ENCODE peak calls at places on chromosome 15, in seven cellular contexts. One of them, this sample, is unnamed.

GRCh38 chr15:70875001-70875782 is 17.0 kb downstream of the THAP10 start:
- DNase-seq in NB4: no peak
- DNase-seq in lower leg skin: no peak
- DNase-seq in uterus: no peak
- DNase-seq in IMR-90: peak
- DNase-seq in A549: no peak
- DNase-seq in transverse colon: no peak
- DNase-seq in this sample: no peak

GRCh38 chr15:29088666-29089065 is 181.0 kb downstream of the NSMCE3 start:
- DNase-seq in NB4: no peak
- DNase-seq in lower leg skin: no peak
- DNase-seq in uterus: no peak
- DNase-seq in IMR-90: no peak
- DNase-seq in A549: no peak
- DNase-seq in transverse colon: no peak
- DNase-seq in this sample: no peak

GRCh38 chr15:37088436-37088835 is 11.9 kb downstream of the MEIS2 start:
- DNase-seq in NB4: no peak
- DNase-seq in lower leg skin: no peak
- DNase-seq in uterus: no peak
- DNase-seq in IMR-90: peak
- DNase-seq in A549: no peak
- DNase-seq in transverse colon: no peak
- DNase-seq in this sample: no peak

GRCh38 chr15:56736308-56736707 is 3.0 kb upstream of the ZNF280D start:
- DNase-seq in NB4: no peak
- DNase-seq in lower leg skin: no peak
- DNase-seq in uterus: no peak
- DNase-seq in IMR-90: peak
- DNase-seq in A549: no peak
- DNase-seq in transverse colon: no peak
- DNase-seq in this sample: no peak

GRCh38 chr15:60649845-60650548 is 171.1 kb upstream of the ICE2 start:
- DNase-seq in NB4: no peak
- DNase-seq in lower leg skin: no peak
- DNase-seq in uterus: no peak
- DNase-seq in IMR-90: peak
- DNase-seq in A549: no peak
- DNase-seq in transverse colon: peak
- DNase-seq in this sample: no peak

GRCh38 chr15:89361451-89362202 is 27.0 kb upstream of the POLG start:
- DNase-seq in NB4: peak
- DNase-seq in lower leg skin: no peak
- DNase-seq in uterus: peak
- DNase-seq in IMR-90: peak
- DNase-seq in A549: peak
- DNase-seq in transverse colon: peak
- DNase-seq in this sample: no peak

GRCh38 chr15:81165565-81165964 is 31.1 kb upstream of the IL16 start:
- DNase-seq in NB4: no peak
- DNase-seq in lower leg skin: no peak
- DNase-seq in uterus: no peak
- DNase-seq in IMR-90: peak
- DNase-seq in A549: no peak
- DNase-seq in transverse colon: no peak
- DNase-seq in this sample: no peak

GRCh38 chr15:25019434-25019833 is 64.6 kb downstream of the SNRPN start:
- DNase-seq in NB4: no peak
- DNase-seq in lower leg skin: no peak
- DNase-seq in uterus: no peak
- DNase-seq in IMR-90: no peak
- DNase-seq in A549: no peak
- DNase-seq in transverse colon: no peak
- DNase-seq in this sample: no peak

GRCh38 chr15:69780374-69780773 is 317.3 kb downstream of the TLE3 start:
- DNase-seq in NB4: no peak
- DNase-seq in lower leg skin: no peak
- DNase-seq in uterus: no peak
- DNase-seq in IMR-90: peak
- DNase-seq in A549: no peak
- DNase-seq in transverse colon: no peak
- DNase-seq in this sample: no peak

GRCh38 chr15:32029409-32029861 is 880 bp upstream of the CHRNA7 start:
- DNase-seq in NB4: peak
- DNase-seq in lower leg skin: no peak
- DNase-seq in uterus: peak
- DNase-seq in IMR-90: no peak
- DNase-seq in A549: peak
- DNase-seq in transverse colon: peak
- DNase-seq in this sample: no peak

GRCh38 chr15:31276596-31277298 is 49.9 kb upstream of the KLF13 start:
- DNase-seq in NB4: no peak
- DNase-seq in lower leg skin: no peak
- DNase-seq in uterus: no peak
- DNase-seq in IMR-90: no peak
- DNase-seq in A549: no peak
- DNase-seq in transverse colon: peak
- DNase-seq in this sample: peak

GRCh38 chr15:48493084-48493762 is 152.3 kb downstream of the FBN1 start:
- DNase-seq in NB4: no peak
- DNase-seq in lower leg skin: peak
- DNase-seq in uterus: peak
- DNase-seq in IMR-90: peak
- DNase-seq in A549: no peak
- DNase-seq in transverse colon: no peak
- DNase-seq in this sample: no peak

GRCh38 chr15:77659350-77660321 is 26.9 kb upstream of the LINGO1 start:
- DNase-seq in NB4: peak
- DNase-seq in lower leg skin: no peak
- DNase-seq in uterus: no peak
- DNase-seq in IMR-90: peak
- DNase-seq in A549: peak
- DNase-seq in transverse colon: peak
- DNase-seq in this sample: peak

GRCh38 chr15:95346856-95347255 is 983.6 kb upstream of the NR2F2 start:
- DNase-seq in NB4: no peak
- DNase-seq in lower leg skin: no peak
- DNase-seq in uterus: no peak
- DNase-seq in IMR-90: peak
- DNase-seq in A549: no peak
- DNase-seq in transverse colon: no peak
- DNase-seq in this sample: no peak

GRCh38 chr15:50251638-50252182 is 13.8 kb downstream of the HDC start:
- DNase-seq in NB4: no peak
- DNase-seq in lower leg skin: no peak
- DNase-seq in uterus: no peak
- DNase-seq in IMR-90: no peak
- DNase-seq in A549: no peak
- DNase-seq in transverse colon: no peak
- DNase-seq in this sample: no peak

GRCh38 chr15:63188937-63189871 is at the start of gene RAB8B:
- DNase-seq in NB4: peak
- DNase-seq in lower leg skin: peak
- DNase-seq in uterus: peak
- DNase-seq in IMR-90: peak
- DNase-seq in A549: peak
- DNase-seq in transverse colon: peak
- DNase-seq in this sample: peak
- TF ChIP-seq POLR2A in NB4: peak
- TF ChIP-seq POLR2A in lower leg skin: peak
- TF ChIP-seq POLR2A in uterus: peak
- TF ChIP-seq POLR2A in IMR-90: peak
- TF ChIP-seq POLR2A in A549: peak
- TF ChIP-seq POLR2A in transverse colon: peak
- TF ChIP-seq POLR2A in this sample: peak

GRCh38 chr15:85493258-85493657 is 112.9 kb downstream of the AKAP13 start:
- DNase-seq in NB4: no peak
- DNase-seq in lower leg skin: no peak
- DNase-seq in uterus: no peak
- DNase-seq in IMR-90: no peak
- DNase-seq in A549: no peak
- DNase-seq in transverse colon: no peak
- DNase-seq in this sample: peak

GRCh38 chr15:85491663-85492062 is 111.3 kb downstream of the AKAP13 start:
- DNase-seq in NB4: no peak
- DNase-seq in lower leg skin: no peak
- DNase-seq in uterus: no peak
- DNase-seq in IMR-90: no peak
- DNase-seq in A549: no peak
- DNase-seq in transverse colon: no peak
- DNase-seq in this sample: no peak

GRCh38 chr15:85488997-85489396 is 108.6 kb downstream of the AKAP13 start:
- DNase-seq in NB4: no peak
- DNase-seq in lower leg skin: no peak
- DNase-seq in uterus: no peak
- DNase-seq in IMR-90: no peak
- DNase-seq in A549: no peak
- DNase-seq in transverse colon: no peak
- DNase-seq in this sample: no peak

GRCh38 chr15:85485956-85486567 is 105.7 kb downstream of the AKAP13 start:
- DNase-seq in NB4: peak
- DNase-seq in lower leg skin: peak
- DNase-seq in uterus: peak
- DNase-seq in IMR-90: peak
- DNase-seq in A549: peak
- DNase-seq in transverse colon: peak
- DNase-seq in this sample: no peak

GRCh38 chr15:85489773-85490493 is 109.5 kb downstream of the AKAP13 start:
- DNase-seq in NB4: no peak
- DNase-seq in lower leg skin: no peak
- DNase-seq in uterus: no peak
- DNase-seq in IMR-90: no peak
- DNase-seq in A549: no peak
- DNase-seq in transverse colon: no peak
- DNase-seq in this sample: no peak
- TF ChIP-seq POLR2A in NB4: no peak
- TF ChIP-seq POLR2A in lower leg skin: no peak
- TF ChIP-seq POLR2A in uterus: no peak
- TF ChIP-seq POLR2A in IMR-90: no peak
- TF ChIP-seq POLR2A in A549: no peak
- TF ChIP-seq POLR2A in transverse colon: no peak
- TF ChIP-seq POLR2A in this sample: no peak

GRCh38 chr15:67063689-67064606 is 1.5 kb upstream of the SMAD3 start:
- DNase-seq in NB4: peak
- DNase-seq in lower leg skin: no peak
- DNase-seq in uterus: no peak
- DNase-seq in IMR-90: peak
- DNase-seq in A549: peak
- DNase-seq in transverse colon: peak
- DNase-seq in this sample: peak
- TF ChIP-seq POLR2A in NB4: peak
- TF ChIP-seq POLR2A in lower leg skin: no peak
- TF ChIP-seq POLR2A in uterus: no peak
- TF ChIP-seq POLR2A in IMR-90: no peak
- TF ChIP-seq POLR2A in A549: no peak
- TF ChIP-seq POLR2A in transverse colon: peak
- TF ChIP-seq POLR2A in this sample: peak

GRCh38 chr15:84748274-84749110 is at the start of gene ZNF592:
- DNase-seq in NB4: peak
- DNase-seq in lower leg skin: peak
- DNase-seq in uterus: peak
- DNase-seq in IMR-90: peak
- DNase-seq in A549: peak
- DNase-seq in transverse colon: peak
- DNase-seq in this sample: peak

GRCh38 chr15:84747423-84748273 is 744 bp upstream of the ZNF592 start:
- DNase-seq in NB4: peak
- DNase-seq in lower leg skin: peak
- DNase-seq in uterus: peak
- DNase-seq in IMR-90: peak
- DNase-seq in A549: peak
- DNase-seq in transverse colon: peak
- DNase-seq in this sample: peak

GRCh38 chr15:84750583-84751092 is 2.2 kb downstream of the ZNF592 start:
- DNase-seq in NB4: peak
- DNase-seq in lower leg skin: no peak
- DNase-seq in uterus: no peak
- DNase-seq in IMR-90: no peak
- DNase-seq in A549: no peak
- DNase-seq in transverse colon: no peak
- DNase-seq in this sample: no peak

GRCh38 chr15:84752195-84752594 is 3.8 kb downstream of the ZNF592 start:
- DNase-seq in NB4: no peak
- DNase-seq in lower leg skin: no peak
- DNase-seq in uterus: no peak
- DNase-seq in IMR-90: no peak
- DNase-seq in A549: no peak
- DNase-seq in transverse colon: no peak
- DNase-seq in this sample: no peak

DNA sequence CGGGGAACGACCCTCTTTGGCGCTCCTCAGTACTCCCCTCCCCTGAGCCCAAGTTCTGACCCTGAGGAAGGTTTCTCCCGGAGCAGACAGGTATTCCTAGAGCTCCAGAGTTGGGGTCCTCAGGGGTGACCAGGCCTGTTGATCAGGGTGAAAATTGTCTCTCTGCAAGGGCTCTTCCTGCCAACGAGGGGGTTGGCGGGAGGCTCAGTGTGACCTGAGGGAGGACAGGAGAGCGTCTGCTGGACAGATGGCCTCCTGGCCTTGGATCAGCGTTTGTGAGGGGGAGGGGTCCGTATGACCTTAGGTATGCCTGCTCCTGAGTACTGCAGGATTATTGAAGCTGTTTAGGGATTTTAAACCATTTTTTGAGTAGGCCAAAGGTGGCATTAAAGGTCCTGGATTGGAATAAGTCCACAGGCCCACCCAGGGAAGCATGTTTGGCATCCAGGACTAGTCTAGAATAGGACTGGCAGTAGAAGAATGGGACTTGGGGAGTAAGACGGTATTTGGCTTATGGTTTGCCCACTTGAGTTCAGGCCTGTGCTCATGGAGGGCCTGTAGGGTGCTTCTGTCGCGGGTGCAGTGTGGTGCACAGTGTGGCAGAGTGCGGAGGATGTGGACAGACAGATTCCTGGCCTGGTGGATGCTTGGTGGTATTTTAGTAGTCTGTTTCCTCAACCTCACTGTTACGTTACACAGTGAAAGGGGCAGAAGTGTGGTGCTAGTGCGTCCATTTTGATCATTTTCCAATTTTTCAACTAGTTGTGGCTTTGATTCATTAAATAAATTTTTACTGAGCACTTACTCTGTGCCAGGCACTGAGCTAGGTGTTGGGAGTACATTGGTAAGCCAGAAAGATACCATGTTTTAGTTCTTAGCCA is 959 bp downstream of the ZNF592 start:
- DNase-seq in NB4: peak
- DNase-seq in lower leg skin: peak
- DNase-seq in uterus: peak
- DNase-seq in IMR-90: no peak
- DNase-seq in A549: no peak
- DNase-seq in transverse colon: peak
- DNase-seq in this sample: peak
- TF ChIP-seq POLR2A in NB4: no peak
- TF ChIP-seq POLR2A in lower leg skin: no peak
- TF ChIP-seq POLR2A in uterus: no peak
- TF ChIP-seq POLR2A in IMR-90: no peak
- TF ChIP-seq POLR2A in A549: no peak
- TF ChIP-seq POLR2A in transverse colon: no peak
- TF ChIP-seq POLR2A in this sample: no peak